ENCODE peak calls at places on chromosome 12, in nine cellular contexts. One of them, this sample, is unnamed.

GRCh38 chr12:105522166-105522825 is 191.8 kb downstream of the C12orf75 start:
- DNase-seq in activated B cell treated with CpG ODN at 0.5 μM for 24 hours: no peak
- DNase-seq in RWPE1: no peak
- DNase-seq in stimulated activated effector memory CD8-positive, alpha-beta T cell treated with anti-CD3 and anti-CD28 coated beads, Interleukin-12 subunit alpha, Interleukin-12 subunit beta, amount 100 ng/mL, for 72 hours: no peak
- DNase-seq in GM20000: no peak
- DNase-seq in GM13977: no peak
- DNase-seq in psoas muscle: no peak
- DNase-seq in activated CD8-positive, alpha-beta memory T cell treated with anti-CD3 and anti-CD28 coated beads, Interleukin-2, amount 50 U/mL, for 4 hours: no peak
- DNase-seq in fibroblast of the conjunctiva: no peak
- DNase-seq in this sample: no peak

GRCh38 chr12:132319991-132320570 is 9.3 kb downstream of the GALNT9 start:
- DNase-seq in activated B cell treated with CpG ODN at 0.5 μM for 24 hours: no peak
- DNase-seq in RWPE1: no peak
- DNase-seq in stimulated activated effector memory CD8-positive, alpha-beta T cell treated with anti-CD3 and anti-CD28 coated beads, Interleukin-12 subunit alpha, Interleukin-12 subunit beta, amount 100 ng/mL, for 72 hours: no peak
- DNase-seq in GM20000: no peak
- DNase-seq in GM13977: no peak
- DNase-seq in psoas muscle: no peak
- DNase-seq in activated CD8-positive, alpha-beta memory T cell treated with anti-CD3 and anti-CD28 coated beads, Interleukin-2, amount 50 U/mL, for 4 hours: no peak
- DNase-seq in fibroblast of the conjunctiva: no peak
- DNase-seq in this sample: no peak

GRCh38 chr12:124837958-124838803 is 25.5 kb downstream of the SCARB1 start:
- DNase-seq in activated B cell treated with CpG ODN at 0.5 μM for 24 hours: no peak
- DNase-seq in RWPE1: peak
- DNase-seq in stimulated activated effector memory CD8-positive, alpha-beta T cell treated with anti-CD3 and anti-CD28 coated beads, Interleukin-12 subunit alpha, Interleukin-12 subunit beta, amount 100 ng/mL, for 72 hours: no peak
- DNase-seq in GM20000: no peak
- DNase-seq in GM13977: no peak
- DNase-seq in psoas muscle: peak
- DNase-seq in activated CD8-positive, alpha-beta memory T cell treated with anti-CD3 and anti-CD28 coated beads, Interleukin-2, amount 50 U/mL, for 4 hours: no peak
- DNase-seq in fibroblast of the conjunctiva: peak
- DNase-seq in this sample: no peak

GRCh38 chr12:116582610-116583009 is 23.4 kb downstream of the MAP1LC3B2 start:
- DNase-seq in activated B cell treated with CpG ODN at 0.5 μM for 24 hours: no peak
- DNase-seq in RWPE1: no peak
- DNase-seq in stimulated activated effector memory CD8-positive, alpha-beta T cell treated with anti-CD3 and anti-CD28 coated beads, Interleukin-12 subunit alpha, Interleukin-12 subunit beta, amount 100 ng/mL, for 72 hours: no peak
- DNase-seq in GM20000: no peak
- DNase-seq in GM13977: no peak
- DNase-seq in psoas muscle: no peak
- DNase-seq in activated CD8-positive, alpha-beta memory T cell treated with anti-CD3 and anti-CD28 coated beads, Interleukin-2, amount 50 U/mL, for 4 hours: no peak
- DNase-seq in fibroblast of the conjunctiva: no peak
- DNase-seq in this sample: no peak

GRCh38 chr12:51059086-51059485 is 11.0 kb downstream of the LETMD1 start:
- DNase-seq in activated B cell treated with CpG ODN at 0.5 μM for 24 hours: no peak
- DNase-seq in RWPE1: no peak
- DNase-seq in stimulated activated effector memory CD8-positive, alpha-beta T cell treated with anti-CD3 and anti-CD28 coated beads, Interleukin-12 subunit alpha, Interleukin-12 subunit beta, amount 100 ng/mL, for 72 hours: no peak
- DNase-seq in GM20000: no peak
- DNase-seq in GM13977: no peak
- DNase-seq in psoas muscle: no peak
- DNase-seq in activated CD8-positive, alpha-beta memory T cell treated with anti-CD3 and anti-CD28 coated beads, Interleukin-2, amount 50 U/mL, for 4 hours: no peak
- DNase-seq in fibroblast of the conjunctiva: no peak
- DNase-seq in this sample: no peak

GRCh38 chr12:101608301-101609133 is 13.7 kb downstream of the MYBPC1 start:
- DNase-seq in activated B cell treated with CpG ODN at 0.5 μM for 24 hours: no peak
- DNase-seq in RWPE1: no peak
- DNase-seq in stimulated activated effector memory CD8-positive, alpha-beta T cell treated with anti-CD3 and anti-CD28 coated beads, Interleukin-12 subunit alpha, Interleukin-12 subunit beta, amount 100 ng/mL, for 72 hours: no peak
- DNase-seq in GM20000: no peak
- DNase-seq in GM13977: no peak
- DNase-seq in psoas muscle: peak
- DNase-seq in activated CD8-positive, alpha-beta memory T cell treated with anti-CD3 and anti-CD28 coated beads, Interleukin-2, amount 50 U/mL, for 4 hours: no peak
- DNase-seq in fibroblast of the conjunctiva: no peak
- DNase-seq in this sample: no peak

GRCh38 chr12:109995366-109995702 is 834 bp downstream of the GIT2 start:
- DNase-seq in activated B cell treated with CpG ODN at 0.5 μM for 24 hours: no peak
- DNase-seq in RWPE1: no peak
- DNase-seq in stimulated activated effector memory CD8-positive, alpha-beta T cell treated with anti-CD3 and anti-CD28 coated beads, Interleukin-12 subunit alpha, Interleukin-12 subunit beta, amount 100 ng/mL, for 72 hours: no peak
- DNase-seq in GM20000: no peak
- DNase-seq in GM13977: no peak
- DNase-seq in psoas muscle: no peak
- DNase-seq in activated CD8-positive, alpha-beta memory T cell treated with anti-CD3 and anti-CD28 coated beads, Interleukin-2, amount 50 U/mL, for 4 hours: no peak
- DNase-seq in fibroblast of the conjunctiva: no peak
- DNase-seq in this sample: no peak

GRCh38 chr12:10279937-10280336 is 27.7 kb upstream of the KLRD1 start:
- DNase-seq in activated B cell treated with CpG ODN at 0.5 μM for 24 hours: no peak
- DNase-seq in RWPE1: no peak
- DNase-seq in stimulated activated effector memory CD8-positive, alpha-beta T cell treated with anti-CD3 and anti-CD28 coated beads, Interleukin-12 subunit alpha, Interleukin-12 subunit beta, amount 100 ng/mL, for 72 hours: no peak
- DNase-seq in GM20000: no peak
- DNase-seq in GM13977: no peak
- DNase-seq in psoas muscle: no peak
- DNase-seq in activated CD8-positive, alpha-beta memory T cell treated with anti-CD3 and anti-CD28 coated beads, Interleukin-2, amount 50 U/mL, for 4 hours: no peak
- DNase-seq in fibroblast of the conjunctiva: no peak
- DNase-seq in this sample: no peak

GRCh38 chr12:6263931-6264330 is 46.6 kb upstream of the PLEKHG6 start:
- DNase-seq in activated B cell treated with CpG ODN at 0.5 μM for 24 hours: no peak
- DNase-seq in RWPE1: no peak
- DNase-seq in stimulated activated effector memory CD8-positive, alpha-beta T cell treated with anti-CD3 and anti-CD28 coated beads, Interleukin-12 subunit alpha, Interleukin-12 subunit beta, amount 100 ng/mL, for 72 hours: no peak
- DNase-seq in GM20000: no peak
- DNase-seq in GM13977: no peak
- DNase-seq in psoas muscle: no peak
- DNase-seq in activated CD8-positive, alpha-beta memory T cell treated with anti-CD3 and anti-CD28 coated beads, Interleukin-2, amount 50 U/mL, for 4 hours: no peak
- DNase-seq in fibroblast of the conjunctiva: no peak
- DNase-seq in this sample: no peak

GRCh38 chr12:119308743-119309456 is 25.6 kb upstream of the CCDC60 start:
- DNase-seq in activated B cell treated with CpG ODN at 0.5 μM for 24 hours: no peak
- DNase-seq in RWPE1: no peak
- DNase-seq in stimulated activated effector memory CD8-positive, alpha-beta T cell treated with anti-CD3 and anti-CD28 coated beads, Interleukin-12 subunit alpha, Interleukin-12 subunit beta, amount 100 ng/mL, for 72 hours: no peak
- DNase-seq in GM20000: no peak
- DNase-seq in GM13977: no peak
- DNase-seq in psoas muscle: peak
- DNase-seq in activated CD8-positive, alpha-beta memory T cell treated with anti-CD3 and anti-CD28 coated beads, Interleukin-2, amount 50 U/mL, for 4 hours: no peak
- DNase-seq in fibroblast of the conjunctiva: no peak
- DNase-seq in this sample: no peak

GRCh38 chr12:131378176-131378842 is 332.6 kb upstream of the SFSWAP start:
- DNase-seq in activated B cell treated with CpG ODN at 0.5 μM for 24 hours: no peak
- DNase-seq in RWPE1: no peak
- DNase-seq in stimulated activated effector memory CD8-positive, alpha-beta T cell treated with anti-CD3 and anti-CD28 coated beads, Interleukin-12 subunit alpha, Interleukin-12 subunit beta, amount 100 ng/mL, for 72 hours: no peak
- DNase-seq in GM20000: no peak
- DNase-seq in GM13977: no peak
- DNase-seq in psoas muscle: no peak
- DNase-seq in activated CD8-positive, alpha-beta memory T cell treated with anti-CD3 and anti-CD28 coated beads, Interleukin-2, amount 50 U/mL, for 4 hours: no peak
- DNase-seq in fibroblast of the conjunctiva: no peak
- DNase-seq in this sample: no peak

GRCh38 chr12:89384050-89384749 is 31.9 kb upstream of the DUSP6 start:
- DNase-seq in activated B cell treated with CpG ODN at 0.5 μM for 24 hours: no peak
- DNase-seq in RWPE1: peak
- DNase-seq in stimulated activated effector memory CD8-positive, alpha-beta T cell treated with anti-CD3 and anti-CD28 coated beads, Interleukin-12 subunit alpha, Interleukin-12 subunit beta, amount 100 ng/mL, for 72 hours: no peak
- DNase-seq in GM20000: no peak
- DNase-seq in GM13977: no peak
- DNase-seq in psoas muscle: no peak
- DNase-seq in activated CD8-positive, alpha-beta memory T cell treated with anti-CD3 and anti-CD28 coated beads, Interleukin-2, amount 50 U/mL, for 4 hours: no peak
- DNase-seq in fibroblast of the conjunctiva: peak
- DNase-seq in this sample: no peak

GRCh38 chr12:115468087-115468510 is 784.1 kb upstream of the TBX3 start:
- DNase-seq in activated B cell treated with CpG ODN at 0.5 μM for 24 hours: no peak
- DNase-seq in RWPE1: no peak
- DNase-seq in stimulated activated effector memory CD8-positive, alpha-beta T cell treated with anti-CD3 and anti-CD28 coated beads, Interleukin-12 subunit alpha, Interleukin-12 subunit beta, amount 100 ng/mL, for 72 hours: no peak
- DNase-seq in GM20000: no peak
- DNase-seq in GM13977: no peak
- DNase-seq in psoas muscle: no peak
- DNase-seq in activated CD8-positive, alpha-beta memory T cell treated with anti-CD3 and anti-CD28 coated beads, Interleukin-2, amount 50 U/mL, for 4 hours: no peak
- DNase-seq in fibroblast of the conjunctiva: no peak
- DNase-seq in this sample: no peak

This sample was measured in activated naive CD8-positive, alpha-beta T cell treated with anti-CD3 and anti-CD28 coated beads for 36 hours.